ENCODE peak calls at places on chromosomes 4 and X, in four cellular contexts. One of them, this sample, is unnamed.

GRCh38 chr4:148874331-148874730 is 432.1 kb upstream of the NR3C2 start:
- DNase-seq in WTC11: no peak
- DNase-seq in GM12878: no peak
- DNase-seq in HepG2: no peak
- DNase-seq in this sample: no peak

GRCh38 chr4:18366762-18367358 is 345.3 kb upstream of the LCORL start:
- DNase-seq in HepG2: peak
- DNase-seq in GM12878: peak
- DNase-seq in WTC11: no peak
- DNase-seq in this sample: no peak

GRCh38 chr4:6781113-6781512 is 1.4 kb upstream of the KIAA0232 start:
- DNase-seq in WTC11: no peak
- DNase-seq in HepG2: no peak
- DNase-seq in GM12878: no peak
- DNase-seq in this sample: no peak

GRCh38 chr4:182808673-182809416 is 108.3 kb downstream of the DCTD start:
- DNase-seq in GM12878: peak
- DNase-seq in WTC11: no peak
- DNase-seq in HepG2: no peak
- DNase-seq in this sample: no peak

GRCh38 chr4:123416462-123416861 is 19.9 kb downstream of the SPRY1 start:
- DNase-seq in HepG2: no peak
- DNase-seq in GM12878: no peak
- DNase-seq in WTC11: no peak
- DNase-seq in this sample: no peak

GRCh38 chr4:14810568-14810967 is 191.7 kb upstream of the CPEB2 start:
- DNase-seq in WTC11: no peak
- DNase-seq in HepG2: no peak
- DNase-seq in GM12878: no peak
- DNase-seq in this sample: no peak

GRCh38 chr4:78002260-78002659 is 54.9 kb upstream of the FRAS1 start:
- DNase-seq in HepG2: peak
- DNase-seq in WTC11: no peak
- DNase-seq in GM12878: no peak
- DNase-seq in this sample: no peak

GRCh38 chrX:17656035-17656418 is 81.3 kb upstream of the SCML1 start:
- DNase-seq in HepG2: no peak
- DNase-seq in WTC11: peak
- DNase-seq in GM12878: no peak
- DNase-seq in this sample: no peak

GRCh38 chr4:141389649-141390048 is 169.0 kb downstream of the ZNF330 start:
- DNase-seq in GM12878: no peak
- DNase-seq in WTC11: no peak
- DNase-seq in HepG2: no peak
- DNase-seq in this sample: no peak

GRCh38 chr4:181896609-181897008 is 346.6 kb upstream of the TENM3 start:
- DNase-seq in GM12878: no peak
- DNase-seq in WTC11: no peak
- DNase-seq in HepG2: no peak
- DNase-seq in this sample: no peak

GRCh38 chr4:54165438-54165837 is 63.7 kb upstream of the PDGFRA start:
- DNase-seq in GM12878: no peak
- DNase-seq in WTC11: no peak
- DNase-seq in HepG2: peak
- DNase-seq in this sample: no peak

GRCh38 chrX:16124201-16124600 is 836 bp downstream of the GRPR start:
- DNase-seq in GM12878: no peak
- DNase-seq in HepG2: no peak
- DNase-seq in WTC11: no peak
- DNase-seq in this sample: no peak

GRCh38 chr4:52657630-52658501 is 1.2 kb downstream of the USP46 start:
- DNase-seq in GM12878: no peak
- DNase-seq in HepG2: no peak
- DNase-seq in WTC11: peak
- DNase-seq in this sample: peak

GRCh38 chr4:37970702-37971101 is 10.5 kb downstream of the PTTG2 start:
- DNase-seq in WTC11: peak
- DNase-seq in GM12878: no peak
- DNase-seq in HepG2: peak
- DNase-seq in this sample: peak

GRCh38 chrX:148535639-148536038 is 35.2 kb downstream of the AFF2 start:
- DNase-seq in GM12878: no peak
- DNase-seq in WTC11: no peak
- DNase-seq in HepG2: no peak
- DNase-seq in this sample: no peak

GRCh38 chr4:168615294-168615693 is 118.4 kb downstream of the PALLD start:
- DNase-seq in HepG2: no peak
- DNase-seq in GM12878: no peak
- DNase-seq in WTC11: no peak
- DNase-seq in this sample: no peak

GRCh38 chr4:1243451-1244080 is 5.4 kb downstream of the CTBP1 start:
- DNase-seq in HepG2: no peak
- DNase-seq in WTC11: peak
- DNase-seq in GM12878: no peak
- DNase-seq in this sample: no peak

GRCh38 chr4:1241466-1241935 is 7.4 kb downstream of the CTBP1 start:
- DNase-seq in GM12878: no peak
- DNase-seq in WTC11: peak
- DNase-seq in HepG2: no peak
- DNase-seq in this sample: no peak

GRCh38 chr4:1240721-1241465 is 8.0 kb downstream of the CTBP1 start:
- DNase-seq in GM12878: no peak
- DNase-seq in HepG2: no peak
- DNase-seq in WTC11: no peak
- DNase-seq in this sample: no peak

GRCh38 chr4:1242506-1243450 is 6.2 kb downstream of the CTBP1 start:
- DNase-seq in GM12878: no peak
- DNase-seq in WTC11: no peak
- DNase-seq in HepG2: no peak
- DNase-seq in this sample: no peak

GRCh38 chr4:1241936-1242505 is 6.9 kb downstream of the CTBP1 start:
- DNase-seq in GM12878: no peak
- DNase-seq in HepG2: no peak
- DNase-seq in WTC11: peak
- DNase-seq in this sample: peak
- TF ChIP-seq TCF7 in GM12878: no peak
- TF ChIP-seq TCF7 in HepG2: no peak
- TF ChIP-seq TCF7 in WTC11: no peak
- TF ChIP-seq TCF7 in this sample: no peak

DNA sequence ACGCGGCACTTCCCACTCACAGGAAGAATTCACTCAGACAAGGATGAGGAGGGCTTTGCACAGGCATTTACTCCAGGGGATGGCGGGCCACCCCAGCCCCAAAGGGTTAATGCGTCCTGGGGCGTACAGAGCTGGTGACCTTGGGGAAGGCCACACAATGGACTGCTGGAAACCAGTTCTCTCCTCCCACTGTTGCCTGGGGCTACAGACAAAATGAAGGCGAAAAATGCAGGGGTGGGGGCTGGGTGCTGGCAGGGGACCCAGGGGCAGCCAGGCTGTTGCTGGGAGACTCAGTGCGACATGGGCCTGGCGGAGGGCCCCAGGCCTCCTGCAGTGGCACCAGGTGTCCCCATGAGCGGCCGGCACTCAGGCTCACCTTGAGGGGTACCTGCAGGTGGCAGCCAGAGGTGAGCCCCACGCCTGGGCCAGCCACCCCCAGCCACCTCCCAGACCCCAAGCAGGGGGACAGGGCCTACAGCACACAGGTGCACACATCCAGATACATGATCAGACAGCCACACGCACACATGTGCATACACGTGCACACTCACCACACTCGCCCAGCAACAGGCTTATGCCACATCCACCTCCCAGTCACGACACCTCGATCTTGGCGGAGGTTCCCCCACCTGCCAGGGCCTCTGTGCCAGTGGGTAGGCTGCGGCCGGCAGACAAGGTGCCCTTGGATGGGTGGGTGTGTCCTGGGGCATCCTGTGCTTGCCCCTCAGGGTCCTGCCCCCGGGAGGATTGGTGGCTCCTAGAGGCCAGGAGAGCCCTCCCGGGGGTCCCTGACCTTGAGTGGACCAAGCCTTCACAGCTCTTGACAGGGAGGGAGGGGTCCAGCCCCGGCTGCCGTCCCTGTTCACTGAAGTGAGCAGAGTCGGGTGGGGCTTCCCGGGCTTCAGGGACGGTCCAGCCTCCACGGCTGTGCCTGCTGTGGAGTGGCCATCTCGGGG is 13.1 kb downstream of the NAT8L start:
- DNase-seq in HepG2: peak
- DNase-seq in GM12878: no peak
- DNase-seq in WTC11: peak
- DNase-seq in this sample: no peak
- TF ChIP-seq MAX in HepG2: no peak
- TF ChIP-seq MAX in GM12878: no peak
- TF ChIP-seq MAX in WTC11: no peak
- TF ChIP-seq MAX in this sample: no peak

GRCh38 chr4:180814875-180815417 is 1428.3 kb upstream of the TENM3 start:
- DNase-seq in GM12878: no peak
- DNase-seq in WTC11: no peak
- DNase-seq in HepG2: no peak
- DNase-seq in this sample: no peak

GRCh38 chr4:180810581-180810980 is 1432.6 kb upstream of the TENM3 start:
- DNase-seq in HepG2: no peak
- DNase-seq in GM12878: no peak
- DNase-seq in WTC11: no peak
- DNase-seq in this sample: no peak

GRCh38 chr4:180809439-180809838 is 1433.8 kb upstream of the TENM3 start:
- DNase-seq in WTC11: no peak
- DNase-seq in GM12878: no peak
- DNase-seq in HepG2: no peak
- DNase-seq in this sample: no peak

GRCh38 chr4:180808862-180809261 is 1434.3 kb upstream of the TENM3 start:
- DNase-seq in HepG2: no peak
- DNase-seq in GM12878: no peak
- DNase-seq in WTC11: no peak
- DNase-seq in this sample: no peak

DNA sequence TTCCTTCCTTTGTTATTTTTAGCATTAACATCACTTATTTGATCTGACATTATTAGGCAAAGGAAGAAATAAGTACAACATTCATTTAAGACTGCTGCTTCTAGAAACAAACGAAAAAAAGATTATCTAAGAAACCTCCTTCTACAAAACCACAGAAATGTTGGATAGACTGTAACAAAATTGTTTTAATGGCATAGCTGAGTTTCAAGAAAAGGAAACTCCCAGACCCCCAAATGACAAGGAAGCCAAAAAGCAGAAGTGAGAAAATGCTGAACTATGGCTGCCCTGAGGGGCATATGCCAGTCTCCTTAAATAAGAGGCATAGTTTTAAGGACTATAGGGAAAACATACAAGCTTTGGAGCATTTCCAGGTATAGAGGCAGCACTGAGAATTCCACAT is 1431.6 kb upstream of the TENM3 start:
- DNase-seq in GM12878: no peak
- DNase-seq in HepG2: no peak
- DNase-seq in WTC11: no peak
- DNase-seq in this sample: no peak
- TF ChIP-seq TCF7 in GM12878: no peak
- TF ChIP-seq TCF7 in HepG2: no peak
- TF ChIP-seq TCF7 in WTC11: no peak
- TF ChIP-seq TCF7 in this sample: no peak

DNA sequence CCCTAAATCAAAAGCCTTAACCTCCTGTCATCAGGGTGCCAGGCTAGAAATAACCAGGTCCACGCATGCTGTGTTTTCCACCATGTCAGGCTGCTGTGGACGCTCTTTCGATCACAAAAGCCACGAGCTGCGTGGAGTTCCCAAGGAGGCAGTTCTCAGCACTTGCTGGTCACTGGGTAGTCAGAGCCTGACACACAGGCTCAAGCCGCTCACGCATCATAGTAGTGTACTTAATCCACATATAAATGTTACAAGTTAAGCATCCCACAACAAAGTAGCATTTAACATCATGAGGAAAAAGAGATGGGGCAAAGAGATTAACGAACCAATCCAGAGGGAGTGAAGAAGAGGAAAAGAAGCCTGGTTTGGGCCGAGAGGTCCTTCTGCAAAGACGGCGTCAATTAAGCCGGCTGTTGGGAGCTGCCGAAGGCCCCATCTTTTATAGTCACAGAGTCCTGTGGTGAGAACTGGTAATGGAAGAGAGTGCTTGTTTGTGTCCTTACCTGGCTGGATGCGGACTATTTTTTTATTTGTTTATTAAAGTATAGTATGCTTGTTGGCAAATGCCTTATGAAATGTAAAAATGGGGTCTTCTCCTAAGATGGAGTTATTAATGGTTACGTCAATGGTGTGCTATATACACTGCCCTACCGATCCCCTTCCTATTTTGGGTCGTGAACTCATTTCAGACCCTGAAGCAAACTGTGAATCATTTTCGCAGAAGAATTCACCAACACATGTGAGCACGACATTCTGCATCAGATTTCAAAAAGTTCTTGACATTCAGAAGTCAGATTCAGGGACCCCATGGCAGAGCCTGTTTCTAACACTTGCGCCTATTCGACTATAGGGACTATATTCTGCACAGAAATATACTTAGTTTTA is 675 bp downstream of the PRIMPOL start:
- DNase-seq in HepG2: peak
- DNase-seq in WTC11: no peak
- DNase-seq in GM12878: no peak
- DNase-seq in this sample: peak
- TF ChIP-seq MAX in HepG2: peak
- TF ChIP-seq MAX in WTC11: no peak
- TF ChIP-seq MAX in GM12878: no peak
- TF ChIP-seq MAX in this sample: no peak

DNA sequence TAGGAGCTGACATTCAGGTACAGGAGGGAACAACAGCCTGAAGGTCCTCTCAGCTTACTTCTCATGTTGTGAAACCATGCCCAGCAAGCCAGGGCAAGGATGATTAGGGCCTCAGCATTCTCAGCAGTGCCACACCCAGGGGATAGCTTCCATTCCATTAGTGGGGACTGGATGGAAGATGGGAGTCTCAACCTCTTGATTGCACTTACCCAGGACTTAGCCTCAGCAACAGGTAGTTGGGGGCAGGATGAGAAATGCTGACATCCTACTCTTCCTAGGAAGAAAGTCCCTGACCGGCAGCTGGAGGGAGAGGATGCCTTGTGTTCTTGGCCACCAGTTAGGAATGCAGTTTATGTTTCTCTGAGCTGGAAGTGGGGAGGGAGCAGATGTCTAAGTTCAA is 8.8 kb upstream of the BEX3 start:
- DNase-seq in WTC11: no peak
- DNase-seq in HepG2: no peak
- DNase-seq in GM12878: no peak
- DNase-seq in this sample: no peak
- TF ChIP-seq TCF7 in WTC11: no peak
- TF ChIP-seq TCF7 in HepG2: no peak
- TF ChIP-seq TCF7 in GM12878: no peak
- TF ChIP-seq TCF7 in this sample: no peak